ENCODE peak calls at places on chromosome 11, in nine cellular contexts. I is adrenal gland; A is Panc1; U is substantia nigra; P is brain microvascular endothelial cell; X is lower lobe of right lung; D is Peyer's patch; H is CD4-positive, alpha-beta memory T cell; Q is CD8-positive, alpha-beta T cell. W is an unnamed sample.

GRCh38 chr11:123061403-123062157 is at the start of gene HSPA8:
- DNase-seq in I (peak; percentile 71), A (no peak), U (peak; percentile 64), P (peak; percentile 44), X (peak; percentile 85), D (peak; percentile 78), H (peak; percentile 52), Q (peak; percentile 68), W (peak; percentile 53)

GRCh38 chr11:101336155-101336554 is 206.5 kb upstream of the PGR start:
- DNase-seq in I (no peak), A (no peak), U (no peak), P (no peak), X (no peak), D (no peak), H (no peak), Q (no peak), W (no peak)

GRCh38 chr11:126722006-126722736 is 278.4 kb downstream of the KIRREL3 start:
- DNase-seq in I (no peak), A (no peak), U (no peak), P (no peak), X (no peak), D (no peak), H (no peak), Q (no peak), W (no peak)

GRCh38 chr11:110856993-110857812 is 145.0 kb upstream of the ARHGAP20 start:
- DNase-seq in I (no peak), A (no peak), U (no peak), P (no peak), X (no peak), D (no peak), H (no peak), Q (no peak), W (no peak)

GRCh38 chr11:112016088-112016764 is 9.0 kb upstream of the DLAT start:
- DNase-seq in I (no peak), A (no peak), U (no peak), P (peak; percentile 29), X (no peak), D (no peak), H (no peak), Q (no peak), W (no peak)

GRCh38 chr11:61335355-61335710 is 2.3 kb downstream of the TKFC start:
- DNase-seq in I (no peak), A (no peak), U (no peak), P (no peak), X (no peak), D (peak; percentile 45), H (no peak), Q (no peak), W (no peak)

GRCh38 chr11:124917115-124917637 is 1.9 kb upstream of the HEPN1 start:
- DNase-seq in I (no peak), A (no peak), U (peak; percentile 83), P (no peak), X (no peak), D (no peak), H (no peak), Q (no peak), W (no peak)

GRCh38 chr11:2175659-2176058 is 4.0 kb upstream of the TH start:
- DNase-seq in I (no peak), A (no peak), U (no peak), P (no peak), X (no peak), D (no peak), H (no peak), Q (no peak), W (no peak)

GRCh38 chr11:105000167-105000566 is 22.8 kb downstream of the CASP5 start:
- DNase-seq in I (no peak), A (no peak), U (no peak), P (peak; percentile 9), X (no peak), D (no peak), H (no peak), Q (no peak), W (no peak)

GRCh38 chr11:27812341-27812740 is 112.1 kb upstream of the BDNF start:
- DNase-seq in I (no peak), A (no peak), U (no peak), P (peak; percentile 13), X (no peak), D (no peak), H (no peak), Q (no peak), W (no peak)

GRCh38 chr11:113475160-113475761 is at the start of gene DRD2:
- DNase-seq in I (peak; percentile 19), A (no peak), U (no peak), P (no peak), X (no peak), D (no peak), H (no peak), Q (no peak), W (no peak)

GRCh38 chr11:107413352-107413751 is 44.3 kb downstream of the CWF19L2 start:
- DNase-seq in I (no peak), A (no peak), U (no peak), P (no peak), X (no peak), D (no peak), H (no peak), Q (no peak), W (no peak)

GRCh38 chr11:78109011-78109685 is 29.5 kb upstream of the NDUFC2 start:
- DNase-seq in I (no peak), A (no peak), U (no peak), P (no peak), X (no peak), D (no peak), H (no peak), Q (no peak), W (no peak)

GRCh38 chr11:56783448-56784041 is 35.0 kb upstream of the OR9G4 start:
- DNase-seq in I (no peak), A (peak; percentile 18), U (no peak), P (peak; percentile 17), X (no peak), D (no peak), H (peak; percentile 6), Q (no peak), W (no peak)

GRCh38 chr11:118820412-118821357 is 29.7 kb upstream of the DDX6 start:
- DNase-seq in I (peak; percentile 95), A (no peak), U (peak; percentile 85), P (no peak), X (peak; percentile 78), D (peak; percentile 88), H (no peak), Q (peak; percentile 26), W (peak; percentile 13)
- H3K27ac ChIP-seq in I (peak overlapping the region; percentile 52), A (no peak overlapping the region), U (no peak overlapping the region), P (no peak overlapping the region), X (no peak overlapping the region), D (peak overlapping the region; percentile 40), H (no peak overlapping the region), Q (no peak overlapping the region), W (no peak overlapping the region)

GRCh38 chr11:47489395-47489755 is 40.4 kb upstream of the RAPSN start:
- DNase-seq in I (no peak), A (no peak), U (no peak), P (no peak), X (no peak), D (no peak), H (no peak), Q (no peak), W (no peak)
- H3K27ac ChIP-seq in I (no peak overlapping the region), A (no peak overlapping the region), U (no peak overlapping the region), P (peak overlapping the region; percentile 15), X (peak overlapping the region; percentile 44), D (no peak overlapping the region), H (no peak overlapping the region), Q (no peak overlapping the region), W (no peak overlapping the region)

DNA sequence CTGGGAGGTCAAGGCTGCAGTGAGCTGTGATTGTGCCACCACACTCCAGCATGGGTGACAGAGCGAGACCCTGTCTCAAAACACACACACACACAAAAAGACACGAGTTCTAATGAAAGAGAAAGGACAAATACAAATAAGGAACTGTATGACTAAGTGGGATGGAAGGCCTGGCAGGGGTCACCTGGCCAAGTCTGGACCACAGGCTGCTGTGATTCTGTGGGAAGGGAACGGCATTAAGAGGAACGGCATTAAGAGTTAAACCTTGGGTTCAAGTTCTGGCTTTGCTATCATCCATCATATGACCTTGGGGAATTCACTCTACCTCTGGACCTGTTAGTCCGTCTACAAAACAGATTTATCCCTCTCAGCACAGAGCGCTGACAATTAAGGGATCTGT is 47.7 kb downstream of the LRFN4 start:
- DNase-seq in I (no peak), A (no peak), U (no peak), P (peak; percentile 22), X (no peak), D (no peak), H (no peak), Q (no peak), W (no peak)
- H3K27ac ChIP-seq in I (no peak overlapping the region), A (no peak overlapping the region), U (no peak overlapping the region), P (peak overlapping the region; percentile 35), X (no peak overlapping the region), D (peak overlapping the region; percentile 28), H (no peak overlapping the region), Q (no peak overlapping the region), W (no peak overlapping the region)

DNA sequence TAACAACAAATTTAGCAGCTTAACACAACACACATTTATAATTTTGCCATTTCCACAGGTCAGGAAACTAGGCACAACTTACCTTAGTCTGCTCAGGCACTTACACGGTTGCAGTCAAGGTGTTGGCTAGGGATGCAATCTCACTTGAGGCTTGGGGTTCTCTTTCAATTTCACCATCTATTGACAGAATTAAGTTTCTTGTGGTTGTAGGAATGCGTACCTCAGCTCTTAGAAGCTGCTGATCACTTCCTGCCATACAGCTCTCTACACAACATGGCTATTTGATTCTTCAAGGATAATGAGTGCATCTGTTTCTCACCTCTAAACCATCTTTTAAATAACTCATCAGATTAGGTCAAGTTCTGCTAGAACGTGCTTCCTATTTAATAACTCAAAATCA is 968.1 kb downstream of the LRRC4C start:
- DNase-seq in I (no peak), A (no peak), U (no peak), P (no peak), X (no peak), D (no peak), H (no peak), Q (no peak), W (no peak)
- H3K27ac ChIP-seq in I (no peak overlapping the region), A (no peak overlapping the region), U (no peak overlapping the region), P (no peak overlapping the region), X (no peak overlapping the region), D (no peak overlapping the region), H (no peak overlapping the region), Q (no peak overlapping the region), W (no peak overlapping the region)

DNA sequence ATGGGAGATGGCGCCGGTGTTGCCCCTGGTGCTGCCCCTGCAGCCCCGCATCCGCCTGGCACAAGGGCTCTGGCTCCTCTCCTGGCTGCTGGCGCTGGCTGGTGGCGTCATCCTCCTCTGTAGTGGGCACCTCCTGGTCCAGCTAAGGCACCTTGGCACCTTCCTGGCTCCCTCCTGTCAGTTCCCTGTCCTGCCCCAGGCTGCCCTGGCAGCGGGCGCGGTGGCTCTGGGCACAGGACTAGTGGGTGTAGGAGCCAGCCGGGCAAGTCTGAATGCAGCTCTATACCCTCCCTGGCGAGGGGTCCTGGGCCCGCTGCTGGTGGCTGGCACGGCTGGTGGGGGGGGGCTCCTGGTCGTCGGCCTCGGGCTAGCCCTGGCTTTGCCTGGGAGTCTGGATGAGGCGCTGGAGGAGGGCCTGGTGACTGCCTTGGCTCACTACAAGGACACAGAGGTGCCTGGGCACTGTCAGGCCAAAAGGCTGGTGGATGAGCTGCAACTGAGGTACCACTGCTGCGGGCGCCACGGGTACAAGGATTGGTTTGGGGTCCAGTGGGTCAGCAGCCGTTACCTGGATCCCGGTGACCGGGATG is 313 bp downstream of the ROM1 start:
- DNase-seq in I (no peak), A (no peak), U (no peak), P (no peak), X (no peak), D (no peak), H (no peak), Q (no peak), W (no peak)
- H3K27ac ChIP-seq in I (peak overlapping the region; percentile 85), A (peak overlapping the region; percentile 63), U (peak overlapping the region; percentile 95), P (no peak overlapping the region), X (peak overlapping the region; percentile 92), D (peak overlapping the region; percentile 96), H (peak overlapping the region; percentile 90), Q (peak overlapping the region; percentile 91), W (peak overlapping the region; percentile 88)

GRCh38 chr11:62575837-62576236 is 2.1 kb upstream of the EEF1G start:
- DNase-seq in I (peak; percentile 17), A (no peak), U (no peak), P (no peak), X (no peak), D (peak; percentile 40), H (no peak), Q (no peak), W (no peak)
- H3K27ac ChIP-seq in I (no peak overlapping the region), A (peak overlapping the region; percentile 98), U (no peak overlapping the region), P (no peak overlapping the region), X (peak overlapping the region; percentile 86), D (no peak overlapping the region), H (no peak overlapping the region), Q (no peak overlapping the region), W (peak overlapping the region; percentile 88)

W was measured in tibial nerve.